ENCODE peak calls at places on chromosome 1, in four cellular contexts. D is T-cell; F is activated CD8-positive, alpha-beta memory T cell treated with anti-CD3 and anti-CD28 coated beads for 1 hour; A is GM19239. P is an unnamed sample.

GRCh38 chr1:177969109-177969508 is 749 bp downstream of the SEC16B start:
- DNase-seq in D (no peak), F (no peak), A (no peak), P (no peak)

GRCh38 chr1:35031103-35031452 is 667 bp downstream of the ZMYM6 start:
- DNase-seq in D (peak), F (no peak), A (no peak), P (peak)

GRCh38 chr1:226443439-226443838 is 35.5 kb upstream of the PARP1 start:
- DNase-seq in D (no peak), F (no peak), A (no peak), P (no peak)

GRCh38 chr1:21530368-21531016 is 21.3 kb downstream of the ALPL start:
- DNase-seq in D (no peak), F (no peak), A (no peak), P (no peak)

GRCh38 chr1:1540015-1540816 is at the start of gene TMEM240:
- DNase-seq in D (peak), F (peak), A (no peak), P (peak)

GRCh38 chr1:230333590-230334446 is 92.3 kb downstream of the PGBD5 start:
- DNase-seq in D (no peak), F (no peak), A (no peak), P (no peak)

GRCh38 chr1:208766812-208767211 is 522.6 kb upstream of the PLXNA2 start:
- DNase-seq in D (no peak), F (no peak), A (no peak), P (no peak)

GRCh38 chr1:25727819-25728286 is 72.1 kb upstream of the SELENON start:
- DNase-seq in D (no peak), F (no peak), A (no peak), P (peak)

GRCh38 chr1:183932412-183932811 is 105.1 kb downstream of the COLGALT2 start:
- DNase-seq in D (no peak), F (no peak), A (no peak), P (peak)

GRCh38 chr1:67130673-67131072 is 4.1 kb downstream of the C1orf141 start:
- DNase-seq in D (no peak), F (no peak), A (no peak), P (no peak)

GRCh38 chr1:224203243-224204016 is 20.4 kb downstream of the DEGS1 start:
- DNase-seq in D (no peak), F (no peak), A (no peak), P (peak)